ENCODE peak calls at places on chromosomes 4 and X, in ten cellular contexts. N is kidney; U is lower lobe of right lung; C is mammary epithelial cell; Y is lung; Q is thyroid gland; S is Panc1; O is transverse colon; H is tibial artery; Z is CD8-positive, alpha-beta T cell. T is an unnamed sample.

GRCh38 chrX:19585370-19586082 is 70.2 kb upstream of the MAP3K15 start:
- DNase-seq in N (no peak), U (no peak), C (no peak), Y (no peak), Q (peak), S (no peak), O (no peak), H (no peak), Z (no peak), T (no peak)

GRCh38 chr4:5751073-5751917 is 40.3 kb downstream of the EVC start:
- DNase-seq in N (peak), U (no peak), C (no peak), Y (no peak), Q (no peak), S (no peak), O (no peak), H (peak), Z (no peak), T (no peak)

GRCh38 chr4:146975535-146975934 is 29.9 kb upstream of the TTC29 start:
- DNase-seq in N (no peak), U (no peak), C (no peak), Y (no peak), Q (no peak), S (no peak), O (no peak), H (no peak), Z (no peak), T (no peak)

GRCh38 chr4:48543796-48544195 is 53.7 kb downstream of the ZAR1 start:
- DNase-seq in N (no peak), U (no peak), C (no peak), Y (no peak), Q (no peak), S (no peak), O (no peak), H (no peak), Z (no peak), T (no peak)

GRCh38 chr4:25654971-25655963 is at the start of gene SLC34A2:
- DNase-seq in N (peak), U (peak), C (no peak), Y (peak), Q (peak), S (no peak), O (peak), H (no peak), Z (no peak), T (peak)

GRCh38 chr4:127601029-127601428 is 31.7 kb upstream of the INTU start:
- DNase-seq in N (no peak), U (no peak), C (no peak), Y (no peak), Q (no peak), S (no peak), O (no peak), H (no peak), Z (no peak), T (peak)

GRCh38 chr4:173367946-173368345 is 2.8 kb upstream of the SAP30 start:
- DNase-seq in N (no peak), U (no peak), C (peak), Y (no peak), Q (no peak), S (no peak), O (no peak), H (no peak), Z (no peak), T (no peak)

GRCh38 chr4:108644237-108644636 is 6.2 kb upstream of the OSTC start:
- DNase-seq in N (no peak), U (no peak), C (peak), Y (no peak), Q (no peak), S (no peak), O (no peak), H (no peak), Z (no peak), T (no peak)

GRCh38 chr4:176534566-176534965 is 214.8 kb downstream of the SPCS3 start:
- DNase-seq in N (no peak), U (no peak), C (peak), Y (no peak), Q (no peak), S (no peak), O (no peak), H (no peak), Z (no peak), T (no peak)

GRCh38 chrX:71103110-71103983 is 3.2 kb downstream of the CXorf65 start:
- DNase-seq in N (no peak), U (peak), C (no peak), Y (no peak), Q (peak), S (no peak), O (peak), H (no peak), Z (peak), T (no peak)

GRCh38 chr4:141057582-141057981 is 75.7 kb downstream of the RNF150 start:
- DNase-seq in N (no peak), U (no peak), C (no peak), Y (no peak), Q (no peak), S (no peak), O (no peak), H (no peak), Z (no peak), T (no peak)

GRCh38 chr4:149961876-149962597 is 116.2 kb upstream of the DCLK2 start:
- DNase-seq in N (no peak), U (no peak), C (no peak), Y (no peak), Q (no peak), S (no peak), O (no peak), H (no peak), Z (no peak), T (no peak)

GRCh38 chrX:110450050-110450449 is 91.4 kb downstream of the RTL9 start:
- DNase-seq in N (peak), U (peak), C (peak), Y (peak), Q (peak), S (peak), O (peak), H (peak), Z (peak), T (peak)

GRCh38 chr4:76208005-76208765 is 5.4 kb downstream of the SCARB2 start:
- DNase-seq in N (peak), U (peak), C (peak), Y (peak), Q (peak), S (no peak), O (peak), H (peak), Z (no peak), T (peak)

GRCh38 chr4:140249351-140249750 is 95.4 kb upstream of the MAML3 start:
- DNase-seq in N (no peak), U (no peak), C (no peak), Y (no peak), Q (no peak), S (no peak), O (no peak), H (no peak), Z (no peak), T (no peak)

GRCh38 chr4:69194166-69194565 is 20.4 kb downstream of the UGT2B11 start:
- DNase-seq in N (no peak), U (no peak), C (no peak), Y (no peak), Q (no peak), S (no peak), O (no peak), H (no peak), Z (no peak), T (no peak)

GRCh38 chr4:99642725-99643489 is 14.7 kb downstream of the C4orf54 start:
- DNase-seq in N (no peak), U (no peak), C (no peak), Y (no peak), Q (peak), S (no peak), O (no peak), H (peak), Z (no peak), T (no peak)

GRCh38 chr4:99637174-99637573 is 20.5 kb downstream of the C4orf54 start:
- DNase-seq in N (no peak), U (no peak), C (no peak), Y (no peak), Q (no peak), S (no peak), O (no peak), H (no peak), Z (no peak), T (no peak)

GRCh38 chr4:99636422-99636821 is 21.2 kb downstream of the C4orf54 start:
- DNase-seq in N (no peak), U (no peak), C (no peak), Y (no peak), Q (no peak), S (no peak), O (no peak), H (no peak), Z (no peak), T (no peak)

GRCh38 chr4:99644453-99644852 is 13.2 kb downstream of the C4orf54 start:
- DNase-seq in N (no peak), U (no peak), C (no peak), Y (no peak), Q (no peak), S (no peak), O (no peak), H (no peak), Z (no peak), T (no peak)

DNA sequence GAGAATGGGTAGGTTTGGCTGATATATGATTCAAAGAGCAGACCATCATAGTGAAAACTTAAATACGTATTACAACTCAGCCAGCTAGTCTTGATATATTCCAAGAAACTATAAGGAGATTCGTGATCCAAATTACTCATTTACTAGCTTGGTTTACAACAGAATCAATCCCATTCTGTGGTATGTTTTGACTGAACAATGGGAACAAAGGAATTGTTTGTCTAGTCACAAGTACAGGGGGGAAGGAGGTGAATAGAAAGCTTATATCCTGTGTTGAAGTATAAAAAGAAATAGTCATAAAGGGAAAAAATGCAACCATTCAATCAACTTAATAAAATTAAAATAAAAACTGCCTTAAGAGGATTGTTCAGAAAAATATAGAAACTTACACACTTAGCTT is 17.0 kb downstream of the C4orf54 start:
- DNase-seq in N (no peak), U (no peak), C (peak), Y (no peak), Q (no peak), S (no peak), O (no peak), H (no peak), Z (no peak), T (no peak)
- H3K27ac ChIP-seq in N (no peak), U (no peak), C (no peak), Y (no peak), Q (no peak), S (no peak), O (no peak), H (no peak), Z (no peak), T (no peak)

DNA sequence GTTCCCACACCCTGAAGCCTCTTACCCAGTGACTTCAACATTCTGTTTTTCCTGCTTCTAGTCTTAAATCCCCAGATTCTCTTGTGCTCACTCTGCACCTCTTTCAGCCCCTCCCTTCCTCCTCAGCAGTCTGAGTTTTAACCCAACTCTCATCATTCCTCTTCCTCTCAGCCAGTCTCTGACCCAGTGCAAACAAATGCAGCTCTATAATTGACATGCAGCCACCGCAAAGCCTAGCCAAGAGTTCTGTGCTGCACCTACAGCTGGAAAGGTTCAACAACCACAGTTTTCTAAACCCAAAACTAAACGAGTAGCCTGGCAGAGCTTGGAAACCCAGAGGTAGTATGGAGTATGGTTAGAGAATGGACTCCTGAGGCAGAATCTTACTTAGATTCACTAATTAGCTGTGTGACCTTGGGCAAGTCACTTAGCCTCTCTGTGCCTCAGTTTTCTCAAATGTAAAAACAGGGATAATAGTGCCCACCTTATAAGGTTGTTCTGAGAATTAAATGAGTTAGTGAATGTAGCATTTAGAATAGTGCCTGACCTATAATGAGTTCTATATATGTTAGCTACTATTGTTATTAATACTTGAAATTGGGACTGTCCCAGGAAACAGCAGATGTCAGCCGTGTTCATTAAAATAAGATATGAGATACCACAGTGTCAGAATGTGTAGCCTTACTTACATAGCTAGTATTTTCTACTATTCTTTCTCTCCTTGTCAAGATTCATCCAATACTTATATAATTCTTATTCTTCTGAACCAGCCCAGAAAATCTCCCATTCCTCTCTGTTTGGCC is 3.5 kb downstream of the TMEM154 start:
- DNase-seq in N (no peak), U (no peak), C (no peak), Y (no peak), Q (no peak), S (no peak), O (no peak), H (no peak), Z (no peak), T (no peak)
- H3K27ac ChIP-seq in N (no peak), U (no peak), C (no peak), Y (no peak), Q (no peak), S (no peak), O (no peak), H (no peak), Z (no peak), T (no peak)

DNA sequence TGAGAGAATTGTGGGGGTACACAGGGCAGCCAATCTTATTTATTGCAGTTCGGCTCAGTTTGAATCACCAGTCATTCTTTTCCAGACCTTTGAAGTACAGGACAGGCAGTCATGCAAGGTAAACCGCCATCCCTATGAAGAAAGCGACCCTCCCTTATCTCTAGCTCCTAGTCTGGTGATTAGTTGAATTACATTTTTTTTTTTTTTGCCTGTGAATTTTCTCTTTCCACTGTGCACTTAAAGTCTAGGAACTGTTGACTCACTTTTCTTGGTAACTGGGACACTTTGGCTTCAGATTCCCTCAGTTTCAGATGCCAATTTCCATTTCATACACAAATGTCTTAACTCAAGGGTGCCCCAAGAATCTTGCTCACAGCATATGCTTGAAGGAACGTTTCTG is 82.4 kb upstream of the FAM9C start:
- DNase-seq in N (no peak), U (no peak), C (no peak), Y (no peak), Q (no peak), S (no peak), O (no peak), H (no peak), Z (no peak), T (no peak)
- H3K27ac ChIP-seq in N (no peak), U (peak), C (no peak), Y (no peak), Q (no peak), S (peak), O (no peak), H (peak), Z (no peak), T (no peak)

GRCh38 chrX:63809158-63809557 is 24.1 kb upstream of the ARHGEF9 start:
- DNase-seq in N (no peak), U (no peak), C (no peak), Y (no peak), Q (no peak), S (no peak), O (no peak), H (no peak), Z (no peak), T (no peak)
- H3K27ac ChIP-seq in N (no peak), U (no peak), C (no peak), Y (no peak), Q (no peak), S (no peak), O (no peak), H (no peak), Z (no peak), T (no peak)

GRCh38 chrX:53085661-53086229 is 3.6 kb downstream of the TSPYL2 start:
- DNase-seq in N (no peak), U (no peak), C (no peak), Y (no peak), Q (no peak), S (no peak), O (no peak), H (no peak), Z (peak), T (no peak)
- H3K27ac ChIP-seq in N (no peak), U (no peak), C (no peak), Y (no peak), Q (peak), S (no peak), O (peak), H (peak), Z (peak), T (no peak)

GRCh38 chrX:44903107-44903506 is 30.1 kb downstream of the KDM6A start:
- DNase-seq in N (no peak), U (no peak), C (peak), Y (no peak), Q (no peak), S (peak), O (no peak), H (no peak), Z (no peak), T (peak)
- H3K27ac ChIP-seq in N (no peak), U (no peak), C (no peak), Y (no peak), Q (no peak), S (no peak), O (no peak), H (no peak), Z (no peak), T (no peak)